ENCODE peak calls at places on chromosome 13, in eight cellular contexts. C is AG10803; I is IMR-90; D is body of pancreas; S is HFF-Myc; T is fibroblast of mammary gland; O is cardiac muscle cell; Z is CD8-positive, alpha-beta T cell. Q is an unnamed sample.

GRCh38 chr13:113585828-113586355 is 1.3 kb downstream of the TFDP1 start:
- DNase-seq in C (no peak), I (no peak), D (no peak), S (no peak), T (no peak), O (no peak), Z (no peak), Q (no peak)

GRCh38 chr13:48222358-48223015 is 10.5 kb upstream of the ITM2B start:
- DNase-seq in C (peak; percentile 31), I (peak; percentile 42), D (no peak), S (no peak), T (peak; percentile 76), O (no peak), Z (no peak), Q (no peak)

GRCh38 chr13:36531746-36532486 is 99.6 kb downstream of the CCNA1 start:
- DNase-seq in C (peak; percentile 75), I (no peak), D (no peak), S (no peak), T (peak; percentile 49), O (no peak), Z (no peak), Q (no peak)

GRCh38 chr13:61192826-61193225 is 222.8 kb downstream of the PCDH20 start:
- DNase-seq in C (no peak), I (no peak), D (no peak), S (no peak), T (no peak), O (no peak), Z (no peak), Q (no peak)

GRCh38 chr13:90906554-90906953 is 440.9 kb upstream of the MIR17HG start:
- DNase-seq in C (no peak), I (no peak), D (no peak), S (no peak), T (no peak), O (no peak), Z (no peak), Q (no peak)

GRCh38 chr13:100513987-100514670 is 74.5 kb downstream of the GGACT start:
- DNase-seq in C (peak; percentile 46), I (no peak), D (no peak), S (no peak), T (peak; percentile 42), O (no peak), Z (no peak), Q (no peak)

GRCh38 chr13:25598421-25598820 is 226.6 kb downstream of the ATP8A2 start:
- DNase-seq in C (no peak), I (no peak), D (no peak), S (no peak), T (no peak), O (no peak), Z (no peak), Q (no peak)

GRCh38 chr13:32824671-32825070 is 191.6 kb upstream of the KL start:
- DNase-seq in C (peak; percentile 86), I (peak; percentile 95), D (no peak), S (peak; percentile 81), T (peak; percentile 89), O (no peak), Z (no peak), Q (peak; percentile 78)

GRCh38 chr13:24013189-24013588 is 115.9 kb upstream of the C1QTNF9B start:
- DNase-seq in C (no peak), I (no peak), D (no peak), S (no peak), T (no peak), O (no peak), Z (no peak), Q (no peak)

GRCh38 chr13:39818953-39819352 is 163.5 kb downstream of the COG6 start:
- DNase-seq in C (no peak), I (peak; percentile 39), D (no peak), S (no peak), T (peak; percentile 82), O (no peak), Z (no peak), Q (no peak)

GRCh38 chr13:27007166-27007565 is 164.4 kb downstream of the USP12 start:
- DNase-seq in C (no peak), I (no peak), D (no peak), S (no peak), T (no peak), O (no peak), Z (no peak), Q (no peak)

GRCh38 chr13:61255035-61255796 is 160.4 kb downstream of the PCDH20 start:
- DNase-seq in C (no peak), I (no peak), D (no peak), S (no peak), T (no peak), O (peak; percentile 30), Z (no peak), Q (no peak)

GRCh38 chr13:109110159-109110558 is 480.7 kb downstream of the MYO16 start:
- DNase-seq in C (no peak), I (no peak), D (no peak), S (no peak), T (no peak), O (no peak), Z (no peak), Q (no peak)

GRCh38 chr13:102401305-102401704 is 543 bp downstream of the FGF14 start:
- DNase-seq in C (peak; percentile 3), I (no peak), D (no peak), S (no peak), T (peak; percentile 55), O (no peak), Z (no peak), Q (no peak)

DNA sequence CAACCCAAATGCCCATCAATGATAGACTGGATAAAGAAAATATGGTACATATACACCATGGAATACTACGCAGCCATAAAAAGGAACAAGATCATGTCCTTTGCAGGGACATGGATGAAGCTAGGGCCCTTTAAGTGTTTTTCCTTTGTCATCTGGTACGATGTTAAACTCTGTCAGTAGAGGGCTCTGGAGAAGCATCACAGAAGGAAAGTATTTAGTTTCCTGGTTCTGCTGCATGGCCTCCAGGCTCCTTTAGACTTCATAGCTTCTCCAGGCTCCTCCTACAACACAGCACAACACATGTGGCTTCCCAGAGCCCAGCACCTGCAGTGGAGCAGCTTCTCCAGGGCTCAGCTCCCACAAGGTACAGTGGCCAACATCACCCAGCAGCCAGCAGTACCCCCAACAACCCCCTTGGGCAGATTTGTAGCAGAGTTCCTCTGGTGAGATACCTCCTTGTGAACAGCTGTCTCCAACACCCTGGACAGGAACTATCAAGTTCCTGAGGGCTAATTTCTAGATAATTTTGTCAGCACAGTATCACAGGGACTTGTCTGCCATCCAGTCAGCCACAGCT is 63.4 kb downstream of the KCTD12 start:
- DNase-seq in C (peak; percentile 71), I (peak; percentile 34), D (no peak), S (no peak), T (peak; percentile 69), O (no peak), Z (no peak), Q (no peak)
- TF ChIP-seq CTCF in C (peak; percentile 60), I (peak; percentile 25), D (no peak), S (no peak), T (peak; percentile 48), O (peak; percentile 33), Z (no peak), Q (peak; percentile 11)

DNA sequence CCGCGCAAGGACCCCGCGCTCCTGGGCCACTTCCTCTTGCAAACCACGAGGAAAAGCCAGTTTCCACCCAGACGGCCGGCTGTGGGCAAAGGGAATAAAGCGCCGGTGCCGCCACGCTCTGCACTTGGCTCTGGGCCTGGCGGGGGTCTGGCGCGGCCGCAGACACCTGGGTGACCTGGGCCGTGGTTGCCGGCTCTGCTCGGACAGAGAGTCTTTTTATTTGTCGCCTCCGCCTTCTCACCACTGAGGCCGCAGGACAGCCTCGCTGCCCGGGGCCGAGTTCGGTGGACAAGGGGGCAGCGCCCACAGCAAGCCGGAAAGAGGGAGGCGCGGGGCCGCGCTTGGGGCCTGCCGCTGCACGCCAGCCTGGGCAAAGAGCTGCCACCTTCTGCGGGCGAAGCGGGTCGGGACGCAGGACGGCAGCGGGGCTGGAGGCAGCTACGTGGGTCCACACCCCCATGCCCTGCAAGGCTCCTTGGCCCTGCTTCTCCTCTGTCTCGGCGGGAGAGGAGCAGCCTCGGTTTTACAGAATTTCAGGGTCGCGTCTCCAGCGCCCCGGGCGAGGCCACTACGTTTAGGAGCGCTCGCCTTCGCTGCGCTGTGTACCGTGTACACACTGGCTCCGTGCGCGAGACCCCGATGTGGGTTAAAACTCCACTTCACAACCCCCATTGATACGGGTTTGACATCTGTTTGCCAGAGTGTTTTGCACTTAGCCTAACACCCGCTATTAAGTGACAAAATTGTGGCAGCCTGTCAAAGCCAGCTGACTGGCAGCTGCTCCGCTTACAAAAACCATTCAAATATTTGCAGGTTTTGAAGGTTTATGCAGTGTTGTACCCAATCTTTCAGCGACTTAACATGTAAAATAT is 13.0 kb upstream of the SOX1 start:
- DNase-seq in C (no peak), I (no peak), D (no peak), S (no peak), T (no peak), O (no peak), Z (no peak), Q (no peak)
- H3K4me3 ChIP-seq in C (no peak overlapping the region), I (no peak overlapping the region), D (no peak overlapping the region), S (no peak overlapping the region), T (no peak overlapping the region), O (no peak overlapping the region), Z (no peak overlapping the region), Q (no peak overlapping the region)

GRCh38 chr13:97834255-97834654 is 119.2 kb upstream of the IPO5 start:
- DNase-seq in C (no peak), I (no peak), D (no peak), S (no peak), T (no peak), O (no peak), Z (no peak), Q (no peak)
- TF ChIP-seq CTCF in C (no peak), I (no peak), D (no peak), S (no peak), T (no peak), O (no peak), Z (no peak), Q (no peak)

GRCh38 chr13:76017861-76018556 is 381.9 kb downstream of the LMO7 start:
- DNase-seq in C (no peak), I (no peak), D (no peak), S (no peak), T (no peak), O (no peak), Z (no peak), Q (no peak)

GRCh38 chr13:76020421-76020955 is 384.4 kb downstream of the LMO7 start:
- DNase-seq in C (no peak), I (no peak), D (no peak), S (no peak), T (no peak), O (no peak), Z (no peak), Q (no peak)

GRCh38 chr13:76016799-76017198 is 380.7 kb downstream of the LMO7 start:
- DNase-seq in C (peak; percentile 19), I (peak; percentile 23), D (peak; percentile 13), S (peak; percentile 31), T (peak; percentile 53), O (no peak), Z (no peak), Q (no peak)

GRCh38 chr13:76023644-76024043 is 387.5 kb downstream of the LMO7 start:
- DNase-seq in C (peak; percentile 9), I (peak; percentile 48), D (no peak), S (no peak), T (no peak), O (no peak), Z (no peak), Q (no peak)

DNA sequence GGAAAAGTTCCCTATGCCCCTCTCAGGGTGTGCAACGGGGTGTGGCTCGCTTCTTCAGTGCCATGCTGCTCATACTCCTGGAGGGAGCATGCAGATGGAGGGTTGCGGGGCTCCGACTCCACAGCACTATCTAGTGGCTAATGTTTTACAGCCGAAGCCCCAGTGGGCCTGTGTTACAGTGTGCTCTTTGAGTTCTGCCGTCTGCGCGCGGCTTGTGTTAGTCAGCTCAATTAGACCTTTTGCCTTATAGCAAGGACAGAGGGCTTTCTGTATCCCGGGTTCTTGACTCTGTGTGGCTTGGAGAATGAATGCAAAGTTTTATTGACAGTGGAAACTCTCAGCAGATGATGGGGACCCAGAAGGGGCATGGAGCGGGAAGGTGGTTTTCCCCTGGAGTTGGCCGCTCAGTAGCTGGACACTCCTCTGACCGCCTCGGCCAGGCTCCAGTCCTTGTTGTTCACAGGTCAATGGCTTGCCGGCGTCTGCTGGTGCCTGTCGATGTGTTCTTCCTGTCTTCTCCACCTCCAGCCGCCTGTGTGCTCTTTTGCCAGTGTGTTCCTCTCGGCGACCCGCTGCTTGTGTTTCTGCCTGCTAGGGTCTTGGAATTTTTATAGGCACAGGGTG is 383.4 kb downstream of the LMO7 start:
- DNase-seq in C (no peak), I (no peak), D (no peak), S (no peak), T (peak; percentile 17), O (peak; percentile 15), Z (no peak), Q (no peak)
- H3K4me3 ChIP-seq in C (no peak overlapping the region), I (no peak overlapping the region), D (no peak overlapping the region), S (no peak overlapping the region), T (no peak overlapping the region), O (no peak overlapping the region), Z (no peak overlapping the region), Q (no peak overlapping the region)